ENCODE peak calls at places on chromosomes 11 and 22, in four cellular contexts. U is NCI-H1092, N is lower leg skin, Q is NCI-H2171. R is an unnamed sample.

GRCh38 chr11:102309621-102310541 is 7.4 kb upstream of the BIRC3 start:
- DNase-seq in U (no peak), Q (no peak), N (no peak), R (no peak)

GRCh38 chr22:48579035-48579914 is 1248.4 kb downstream of the BRD1 start:
- DNase-seq in N (no peak), Q (no peak), U (no peak), R (no peak)

GRCh38 chr11:2367266-2368160 is 9.6 kb upstream of the CD81 start:
- DNase-seq in U (no peak), Q (no peak), N (no peak), R (no peak)

GRCh38 chr22:19719055-19719482 is 4.3 kb upstream of the GP1BB start:
- DNase-seq in U (no peak), N (no peak), Q (no peak), R (no peak)

GRCh38 chr11:43920598-43921419 is 21.6 kb upstream of the C11orf96 start:
- DNase-seq in U (no peak), N (no peak), Q (peak), R (no peak)

GRCh38 chr11:12229450-12230229 is 119.2 kb downstream of the MICAL2 start:
- DNase-seq in U (no peak), Q (no peak), N (no peak), R (no peak)

GRCh38 chr22:20116376-20116950 is 559 bp downstream of the RANBP1 start:
- DNase-seq in U (no peak), Q (no peak), N (no peak), R (no peak)

GRCh38 chr11:1772270-1773130 is 8.8 kb upstream of the CTSD start:
- DNase-seq in N (peak), Q (no peak), U (no peak), R (peak)

GRCh38 chr22:46563381-46564083 is 26.1 kb upstream of the CELSR1 start:
- DNase-seq in N (no peak), Q (peak), U (no peak), R (peak)

GRCh38 chr22:43861529-43861928 is 784 bp downstream of the SULT4A1 start:
- DNase-seq in N (peak), Q (no peak), U (no peak), R (peak)

GRCh38 chr11:127733552-127733951 is 733.0 kb upstream of the KIRREL3 start:
- DNase-seq in Q (no peak), U (no peak), N (no peak), R (no peak)

GRCh38 chr11:133952199-133953190 is 4.3 kb downstream of the IGSF9B start:
- DNase-seq in U (no peak), N (no peak), Q (no peak), R (no peak)

GRCh38 chr11:111843659-111844058 is 27.7 kb downstream of the ALG9 start:
- DNase-seq in N (no peak), Q (no peak), U (no peak), R (no peak)

GRCh38 chr11:87743002-87743401 is 432.2 kb downstream of the RAB38 start:
- DNase-seq in N (no peak), U (no peak), Q (no peak), R (peak)

GRCh38 chr22:34116126-34116525 is 195.8 kb upstream of the LARGE1 start:
- DNase-seq in Q (no peak), N (no peak), U (no peak), R (no peak)

GRCh38 chr11:13297917-13298356 is 20.3 kb downstream of the BMAL1 start:
- DNase-seq in U (no peak), N (no peak), Q (no peak), R (peak)

GRCh38 chr22:35538801-35539321 is 1.8 kb upstream of the RASD2 start:
- DNase-seq in N (no peak), Q (no peak), U (no peak), R (no peak)

GRCh38 chr11:105867742-105868141 is 154.3 kb downstream of the MSANTD4 start:
- DNase-seq in N (no peak), Q (no peak), U (no peak), R (no peak)

GRCh38 chr11:133953999-133954398 is 2.8 kb downstream of the IGSF9B start:
- DNase-seq in N (no peak), Q (no peak), U (no peak), R (no peak)

GRCh38 chr11:27397619-27398412 is 34.8 kb upstream of the CCDC34 start:
- DNase-seq in Q (peak), U (no peak), N (no peak), R (no peak)

GRCh38 chr11:18495703-18496102 is 31.0 kb downstream of the TSG101 start:
- DNase-seq in U (no peak), N (no peak), Q (no peak), R (no peak)

GRCh38 chr11:120612363-120613263 is 101.1 kb downstream of the GRIK4 start:
- DNase-seq in U (no peak), Q (no peak), N (no peak), R (no peak)

GRCh38 chr11:17354070-17354924 is 2.7 kb downstream of the NCR3LG1 start:
- DNase-seq in U (peak), Q (no peak), N (no peak), R (peak)

GRCh38 chr11:128686745-128687177 is 7.1 kb upstream of the FLI1 start:
- DNase-seq in N (peak), Q (no peak), U (peak), R (peak)

GRCh38 chr11:14253878-14254277 is 105.1 kb downstream of the RRAS2 start:
- DNase-seq in U (no peak), Q (no peak), N (peak), R (no peak)

GRCh38 chr11:100739636-100740035 is 52.5 kb downstream of the ARHGAP42 start:
- DNase-seq in N (no peak), U (no peak), Q (no peak), R (no peak)

GRCh38 chr11:64787526-64788320 is 9.4 kb upstream of the SF1 start:
- DNase-seq in N (peak), Q (no peak), U (no peak), R (peak)

GRCh38 chr11:64632654-64633053 is 41.6 kb downstream of the SLC22A12 start:
- DNase-seq in N (no peak), Q (no peak), U (no peak), R (no peak)

GRCh38 chr11:67491276-67492068 is 8.6 kb downstream of the AIP start:
- DNase-seq in N (no peak), U (no peak), Q (no peak), R (no peak)

GRCh38 chr11:102572537-102573220 is 42.1 kb upstream of the MMP7 start:
- DNase-seq in N (no peak), Q (no peak), U (no peak), R (no peak)

GRCh38 chr22:17199131-17199731 is 20.0 kb downstream of the ADA2 start:
- DNase-seq in N (no peak), U (no peak), Q (no peak), R (peak)

GRCh38 chr11:3111919-3112690 is 53.0 kb downstream of the OSBPL5 start:
- DNase-seq in U (no peak), Q (no peak), N (no peak), R (no peak)

GRCh38 chr11:8092587-8093424 is 11.8 kb downstream of the TUB start:
- DNase-seq in U (peak), Q (peak), N (peak), R (peak)

GRCh38 chr11:128271401-128271800 is 316.0 kb downstream of the ETS1 start:
- DNase-seq in N (no peak), U (no peak), Q (no peak), R (no peak)

GRCh38 chr11:28461338-28461737 is 353.1 kb downstream of the METTL15 start:
- DNase-seq in N (no peak), Q (no peak), U (no peak), R (no peak)

GRCh38 chr11:120055646-120056045 is 82.3 kb downstream of the TRIM29 start:
- DNase-seq in U (no peak), Q (no peak), N (peak), R (no peak)

GRCh38 chr11:35412285-35412684 is 7.1 kb downstream of the SLC1A2 start:
- DNase-seq in N (no peak), Q (peak), U (peak), R (peak)

GRCh38 chr11:6473481-6474422 is at the start of gene TRIM3:
- DNase-seq in N (peak), Q (peak), U (peak), R (peak)